ENCODE peak calls at places on chromosome 20, in seven cellular contexts. N, H, P, Y, O, E and F are unnamed samples.

GRCh38 chr20:1900321-1900791 is 5.1 kb downstream of the SIRPA start:
- DNase-seq in N (peak), P (peak), O (peak), H (peak), E (peak), Y (peak), F (no peak)

GRCh38 chr20:17442588-17442987 is 88.6 kb downstream of the BFSP1 start:
- DNase-seq in Y (no peak), H (no peak), N (no peak), E (peak), O (no peak), P (no peak), F (no peak)

GRCh38 chr20:47358672-47359532 is 2.4 kb upstream of the ZMYND8 start:
- DNase-seq in O (peak), Y (peak), H (peak), E (peak), P (peak), N (no peak), F (peak)

GRCh38 chr20:32327087-32327681 is 30.9 kb upstream of the ASXL1 start:
- DNase-seq in O (no peak), N (no peak), E (no peak), P (no peak), Y (no peak), H (peak), F (no peak)

GRCh38 chr20:41136336-41136694 is 1.0 kb upstream of the PLCG1 start:
- DNase-seq in H (no peak), E (no peak), O (no peak), Y (no peak), N (no peak), P (no peak), F (no peak)

GRCh38 chr20:25484911-25485511 is 77.5 kb downstream of the GINS1 start:
- DNase-seq in E (no peak), P (no peak), N (no peak), O (no peak), H (no peak), Y (no peak), F (no peak)

GRCh38 chr20:2826655-2827054 is 10.5 kb downstream of the TMEM239 start:
- DNase-seq in E (no peak), P (no peak), Y (no peak), N (no peak), O (no peak), H (no peak), F (no peak)

GRCh38 chr20:61510778-61511330 is 258.8 kb downstream of the CDH4 start:
- DNase-seq in P (no peak), H (no peak), E (no peak), N (no peak), Y (no peak), O (no peak), F (no peak)

GRCh38 chr20:14915356-14915755 is 577.9 kb upstream of the FLRT3 start:
- DNase-seq in Y (no peak), P (peak), O (no peak), H (no peak), N (no peak), E (no peak), F (no peak)